ENCODE peak calls at places on chromosomes 7 and 10, in five cellular contexts. F is RWPE1, V is head of caudate nucleus, T is endothelial cell, H is A549. O is an unnamed sample.

GRCh38 chr7:100764841-100765240 is 31.4 kb downstream of the ZAN start:
- DNase-seq in F (no peak), V (no peak), H (no peak), T (no peak), O (no peak)

GRCh38 chr7:93298671-93299070 is 66.5 kb downstream of the VPS50 start:
- DNase-seq in V (no peak), H (no peak), T (no peak), F (no peak), O (no peak)

GRCh38 chr10:112519129-112519761 is 72.2 kb downstream of the VTI1A start:
- DNase-seq in F (peak), T (no peak), V (no peak), H (no peak), O (no peak)

GRCh38 chr10:600876-601275 is 88.6 kb downstream of the DIP2C start:
- DNase-seq in F (no peak), H (no peak), V (no peak), T (no peak), O (no peak)

GRCh38 chr7:100373261-100373831 is at the start of gene PILRA:
- DNase-seq in V (no peak), F (no peak), T (no peak), H (no peak), O (no peak)

GRCh38 chr7:69935107-69935506 is 336.8 kb downstream of the AUTS2 start:
- DNase-seq in T (no peak), V (no peak), F (no peak), H (no peak), O (no peak)

GRCh38 chr10:68109312-68109711 is at the start of gene MYPN:
- DNase-seq in T (no peak), H (no peak), F (no peak), V (no peak), O (no peak)

GRCh38 chr7:37947138-37947839 is 26.8 kb downstream of the EPDR1 start:
- DNase-seq in T (no peak), V (no peak), H (no peak), F (no peak), O (no peak)

GRCh38 chr7:71184136-71184535 is 52.2 kb downstream of the GALNT17 start:
- DNase-seq in H (no peak), V (no peak), F (no peak), T (no peak), O (no peak)

GRCh38 chr7:57210212-57210611 is 78.0 kb upstream of the ZNF479 start:
- DNase-seq in T (no peak), V (no peak), F (no peak), H (no peak), O (no peak)

GRCh38 chr10:28913850-28914249 is 236.5 kb downstream of the BAMBI start:
- DNase-seq in V (no peak), T (no peak), H (no peak), F (peak), O (no peak)

GRCh38 chr10:2121315-2121714 is 384.0 kb upstream of the ADARB2 start:
- DNase-seq in V (no peak), F (no peak), H (no peak), T (no peak), O (no peak)

GRCh38 chr7:90210925-90211324 is 615 bp upstream of the STEAP2 start:
- DNase-seq in T (peak), V (peak), F (no peak), H (no peak), O (no peak)

GRCh38 chr7:115274-115911 is 77.0 kb upstream of the FAM20C start:
- DNase-seq in F (no peak), T (no peak), V (no peak), H (no peak), O (no peak)

GRCh38 chr7:142345817-142346216 is 88.0 kb upstream of the PRSS58 start:
- DNase-seq in T (no peak), F (no peak), H (no peak), V (no peak), O (no peak)

GRCh38 chr10:89921422-89921821 is 220.0 kb downstream of the KIF20B start:
- DNase-seq in T (no peak), V (no peak), F (peak), H (peak), O (no peak)

GRCh38 chr10:43012578-43012977 is 64.3 kb upstream of the RET start:
- DNase-seq in T (no peak), V (no peak), F (no peak), H (no peak), O (no peak)

GRCh38 chr10:69963178-69963834 is 89.3 kb upstream of the MACROH2A2 start:
- DNase-seq in F (no peak), T (no peak), V (no peak), H (no peak), O (no peak)

O was measured in SJCRH30.